ENCODE peak calls at places on chromosomes 11 and 22, in seven cellular contexts. J is stimulated activated naive CD4-positive, alpha-beta T cell; K is psoas muscle; F is CD8-positive, alpha-beta T cell; Q is NCI-H1092; A is kidney tubule cell; E is GM03348. W is an unnamed sample.

GRCh38 chr11:130737866-130738431 is 178.3 kb downstream of the SNX19 start:
- DNase-seq in Q (no peak), A (peak), F (no peak), E (peak), K (peak), J (no peak), W (peak)

GRCh38 chr11:69642549-69642912 is 1.6 kb downstream of the CCND1 start:
- DNase-seq in E (peak), F (peak), Q (no peak), A (peak), K (no peak), J (peak), W (no peak)

GRCh38 chr11:95586155-95586554 is 203.4 kb downstream of the FAM76B start:
- DNase-seq in K (no peak), F (no peak), Q (no peak), J (no peak), A (no peak), E (no peak), W (no peak)

GRCh38 chr11:67252831-67253239 is 13.4 kb upstream of the GRK2 start:
- DNase-seq in F (no peak), J (no peak), Q (no peak), K (no peak), A (peak), E (peak), W (no peak)

GRCh38 chr11:32087602-32088001 is 3.3 kb upstream of the RCN1 start:
- DNase-seq in E (peak), A (peak), K (no peak), J (no peak), F (no peak), Q (no peak), W (no peak)

GRCh38 chr11:22491826-22492225 is 133.8 kb downstream of the FANCF start:
- DNase-seq in E (peak), A (peak), F (no peak), J (no peak), Q (peak), K (no peak), W (peak)

GRCh38 chr11:2846056-2846455 is 39.5 kb downstream of the CDKN1C start:
- DNase-seq in J (no peak), K (no peak), Q (no peak), A (no peak), F (no peak), E (no peak), W (no peak)

GRCh38 chr22:49261616-49262015 is 566.1 kb downstream of the BRD1 start:
- DNase-seq in A (no peak), K (no peak), F (no peak), J (no peak), Q (no peak), E (no peak), W (no peak)